ENCODE peak calls at places on chromosomes 1 and 21, in six cellular contexts. R, T, N, L, P and C are unnamed samples.

GRCh38 chr1:19120070-19120469 is 90.0 kb downstream of the UBR4 start:
- DNase-seq in N (no peak), T (no peak), L (no peak), P (no peak), R (no peak), C (no peak)

GRCh38 chr1:73998348-73998959 is 199.5 kb downstream of the LRRIQ3 start:
- DNase-seq in T (no peak), N (no peak), R (peak), P (peak), L (peak), C (no peak)

GRCh38 chr1:4781646-4782045 is 127.2 kb downstream of the AJAP1 start:
- DNase-seq in N (no peak), R (no peak), T (no peak), L (no peak), P (no peak), C (no peak)

GRCh38 chr1:24139846-24140425 is 3.0 kb downstream of the IL22RA1 start:
- DNase-seq in P (no peak), T (no peak), R (no peak), L (no peak), N (no peak), C (no peak)

GRCh38 chr1:119713039-119713537 is 1.4 kb downstream of the PHGDH start:
- DNase-seq in L (no peak), T (no peak), R (peak), P (no peak), N (no peak), C (no peak)

GRCh38 chr1:111729271-111729921 is 9.8 kb downstream of the INKA2 start:
- DNase-seq in L (no peak), R (no peak), T (no peak), P (no peak), N (no peak), C (peak)

GRCh38 chr1:198056255-198056654 is 100.5 kb upstream of the NEK7 start:
- DNase-seq in L (no peak), R (peak), T (no peak), N (no peak), P (peak), C (peak)

GRCh38 chr1:63671514-63671913 is 78.3 kb downstream of the PGM1 start:
- DNase-seq in R (no peak), N (no peak), T (no peak), P (no peak), L (no peak), C (no peak)

GRCh38 chr1:204256531-204256930 is 42.7 kb upstream of the GOLT1A start:
- DNase-seq in N (no peak), P (no peak), R (no peak), L (no peak), T (no peak), C (no peak)

GRCh38 chr1:204254031-204254661 is 40.4 kb upstream of the GOLT1A start:
- DNase-seq in N (no peak), P (peak), R (peak), T (no peak), L (no peak), C (no peak)

GRCh38 chr1:204255225-204255624 is 41.4 kb upstream of the GOLT1A start:
- DNase-seq in L (no peak), P (no peak), T (no peak), R (no peak), N (no peak), C (no peak)

GRCh38 chr1:204257446-204257845 is 43.7 kb upstream of the GOLT1A start:
- DNase-seq in T (no peak), P (no peak), L (no peak), R (no peak), N (no peak), C (no peak)

GRCh38 chr1:204255966-204256365 is 42.2 kb upstream of the GOLT1A start:
- DNase-seq in N (no peak), T (no peak), L (no peak), R (no peak), P (no peak), C (no peak)
- H3K27ac ChIP-seq in N (no peak), T (no peak), L (no peak), R (no peak), P (peak), C (no peak)

GRCh38 chr1:155176544-155177071 is 3.0 kb downstream of the TRIM46 start:
- DNase-seq in N (peak), R (peak), T (peak), L (peak), P (peak), C (peak)
- H3K27ac ChIP-seq in N (no peak), R (no peak), T (no peak), L (no peak), P (no peak), C (no peak)

GRCh38 chr21:33940846-33941245 is 25.2 kb upstream of the ATP5PO start:
- DNase-seq in P (no peak), N (no peak), R (no peak), L (no peak), T (no peak), C (no peak)
- H3K27ac ChIP-seq in P (no peak), N (no peak), R (peak), L (peak), T (peak), C (no peak)

DNA sequence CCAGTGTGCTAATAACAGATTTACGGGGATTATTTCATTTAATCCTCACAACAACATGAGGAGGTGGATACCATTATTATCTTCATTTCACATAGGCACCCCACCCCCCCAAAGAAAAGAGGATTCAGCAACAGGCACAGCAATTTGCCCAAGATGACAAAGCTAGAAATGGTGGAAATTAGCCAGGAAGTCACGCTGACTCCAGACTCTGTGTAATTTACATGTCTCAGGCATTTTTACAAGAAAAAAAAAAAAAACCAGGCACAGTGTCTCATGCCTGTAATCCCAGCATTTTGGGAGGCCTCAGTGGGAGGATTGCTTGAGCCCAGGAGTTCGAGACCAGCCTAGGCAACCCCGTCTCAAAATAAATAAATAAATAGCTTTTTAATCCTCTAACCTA is 37.5 kb upstream of the PRDM2 start:
- DNase-seq in N (no peak), T (no peak), L (no peak), R (peak), P (no peak), C (no peak)
- H3K27ac ChIP-seq in N (no peak), T (no peak), L (no peak), R (peak), P (no peak), C (no peak)